ENCODE peak calls at places on chromosomes 12 and 14, in eight cellular contexts. One of them, this sample, is unnamed.

GRCh38 chr14:91316761-91317160 is 72.3 kb upstream of the GPR68 start:
- DNase-seq in NCI-H1930: no peak
- DNase-seq in GM10248: no peak
- DNase-seq in RWPE1: no peak
- DNase-seq in astrocyte of the cerebellum: no peak
- DNase-seq in thoracic aorta: no peak
- DNase-seq in HEK293T: no peak
- DNase-seq in CD8-positive, alpha-beta T cell: no peak
- DNase-seq in this sample: no peak

GRCh38 chr14:102966681-102967505 is 44.4 kb downstream of the AMN start:
- DNase-seq in NCI-H1930: no peak
- DNase-seq in GM10248: no peak
- DNase-seq in RWPE1: no peak
- DNase-seq in astrocyte of the cerebellum: no peak
- DNase-seq in thoracic aorta: no peak
- DNase-seq in HEK293T: no peak
- DNase-seq in CD8-positive, alpha-beta T cell: no peak
- DNase-seq in this sample: no peak

GRCh38 chr12:25501565-25501964 is 51.5 kb downstream of the LMNTD1 start:
- DNase-seq in NCI-H1930: no peak
- DNase-seq in GM10248: no peak
- DNase-seq in RWPE1: no peak
- DNase-seq in astrocyte of the cerebellum: no peak
- DNase-seq in thoracic aorta: no peak
- DNase-seq in HEK293T: no peak
- DNase-seq in CD8-positive, alpha-beta T cell: no peak
- DNase-seq in this sample: peak

GRCh38 chr12:56645201-56645716 is 525 bp downstream of the ATP5F1B start:
- DNase-seq in NCI-H1930: no peak
- DNase-seq in GM10248: no peak
- DNase-seq in RWPE1: peak
- DNase-seq in astrocyte of the cerebellum: no peak
- DNase-seq in thoracic aorta: no peak
- DNase-seq in HEK293T: no peak
- DNase-seq in CD8-positive, alpha-beta T cell: no peak
- DNase-seq in this sample: no peak

GRCh38 chr14:96104469-96105057 is 65.4 kb downstream of the C14orf132 start:
- DNase-seq in NCI-H1930: no peak
- DNase-seq in GM10248: peak
- DNase-seq in RWPE1: peak
- DNase-seq in astrocyte of the cerebellum: peak
- DNase-seq in thoracic aorta: peak
- DNase-seq in HEK293T: no peak
- DNase-seq in CD8-positive, alpha-beta T cell: no peak
- DNase-seq in this sample: peak

GRCh38 chr14:66746316-66747006 is 238.5 kb downstream of the GPHN start:
- DNase-seq in NCI-H1930: no peak
- DNase-seq in GM10248: no peak
- DNase-seq in RWPE1: peak
- DNase-seq in astrocyte of the cerebellum: peak
- DNase-seq in thoracic aorta: no peak
- DNase-seq in HEK293T: peak
- DNase-seq in CD8-positive, alpha-beta T cell: no peak
- DNase-seq in this sample: no peak

GRCh38 chr14:96424104-96424989 is 32.4 kb downstream of the AK7 start:
- DNase-seq in NCI-H1930: peak
- DNase-seq in GM10248: peak
- DNase-seq in RWPE1: peak
- DNase-seq in astrocyte of the cerebellum: peak
- DNase-seq in thoracic aorta: no peak
- DNase-seq in HEK293T: peak
- DNase-seq in CD8-positive, alpha-beta T cell: no peak
- DNase-seq in this sample: no peak

GRCh38 chr14:33475623-33476022 is 475.3 kb downstream of the EGLN3 start:
- DNase-seq in NCI-H1930: peak
- DNase-seq in GM10248: no peak
- DNase-seq in RWPE1: peak
- DNase-seq in astrocyte of the cerebellum: peak
- DNase-seq in thoracic aorta: no peak
- DNase-seq in HEK293T: peak
- DNase-seq in CD8-positive, alpha-beta T cell: no peak
- DNase-seq in this sample: peak

GRCh38 chr14:105415481-105416428 is 3.9 kb upstream of the MTA1 start:
- DNase-seq in NCI-H1930: no peak
- DNase-seq in GM10248: no peak
- DNase-seq in RWPE1: no peak
- DNase-seq in astrocyte of the cerebellum: no peak
- DNase-seq in thoracic aorta: no peak
- DNase-seq in HEK293T: no peak
- DNase-seq in CD8-positive, alpha-beta T cell: no peak
- DNase-seq in this sample: no peak

GRCh38 chr12:123388948-123389559 is 5.1 kb downstream of the KMT5A start:
- DNase-seq in NCI-H1930: no peak
- DNase-seq in GM10248: peak
- DNase-seq in RWPE1: peak
- DNase-seq in astrocyte of the cerebellum: no peak
- DNase-seq in thoracic aorta: no peak
- DNase-seq in HEK293T: peak
- DNase-seq in CD8-positive, alpha-beta T cell: no peak
- DNase-seq in this sample: no peak

GRCh38 chr12:47207829-47208248 is 128.1 kb upstream of the AMIGO2 start:
- DNase-seq in NCI-H1930: no peak
- DNase-seq in GM10248: peak
- DNase-seq in RWPE1: no peak
- DNase-seq in astrocyte of the cerebellum: no peak
- DNase-seq in thoracic aorta: no peak
- DNase-seq in HEK293T: no peak
- DNase-seq in CD8-positive, alpha-beta T cell: no peak
- DNase-seq in this sample: no peak

GRCh38 chr14:31207287-31207745 is 277 bp downstream of the HECTD1 start:
- DNase-seq in NCI-H1930: no peak
- DNase-seq in GM10248: no peak
- DNase-seq in RWPE1: no peak
- DNase-seq in astrocyte of the cerebellum: no peak
- DNase-seq in thoracic aorta: peak
- DNase-seq in HEK293T: no peak
- DNase-seq in CD8-positive, alpha-beta T cell: no peak
- DNase-seq in this sample: no peak

GRCh38 chr12:108890208-108890607 is 10.3 kb downstream of the DAO start:
- DNase-seq in NCI-H1930: no peak
- DNase-seq in GM10248: no peak
- DNase-seq in RWPE1: peak
- DNase-seq in astrocyte of the cerebellum: no peak
- DNase-seq in thoracic aorta: no peak
- DNase-seq in HEK293T: no peak
- DNase-seq in CD8-positive, alpha-beta T cell: no peak
- DNase-seq in this sample: no peak

GRCh38 chr14:65035049-65035448 is 48.4 kb downstream of the FNTB start:
- DNase-seq in NCI-H1930: no peak
- DNase-seq in GM10248: no peak
- DNase-seq in RWPE1: no peak
- DNase-seq in astrocyte of the cerebellum: no peak
- DNase-seq in thoracic aorta: no peak
- DNase-seq in HEK293T: no peak
- DNase-seq in CD8-positive, alpha-beta T cell: no peak
- DNase-seq in this sample: no peak